ENCODE peak calls at places on chromosomes 4 and X, in four cellular contexts. A is mammary epithelial cell, G is OCI-LY7, K is suprapubic skin. L is an unnamed sample.

GRCh38 chr4:8701101-8702019 is 108.8 kb downstream of the CPZ start:
- DNase-seq in A (no peak), G (no peak), K (no peak), L (no peak)

GRCh38 chr4:77358315-77358928 is 201.4 kb downstream of the CCNG2 start:
- DNase-seq in A (peak), G (peak), K (no peak), L (no peak)

GRCh38 chr4:41611881-41612871 is 74.2 kb downstream of the LIMCH1 start:
- DNase-seq in A (peak), G (no peak), K (no peak), L (no peak)

GRCh38 chrX:76428243-76429130 is 977 bp downstream of the MAGEE1 start:
- DNase-seq in A (peak), G (no peak), K (peak), L (peak)

GRCh38 chr4:152363086-152363485 is 172.8 kb downstream of the FBXW7 start:
- DNase-seq in A (no peak), G (no peak), K (no peak), L (no peak)

GRCh38 chr4:57342406-57342805 is 232.2 kb upstream of the IGFBP7 start:
- DNase-seq in A (peak), G (no peak), K (no peak), L (no peak)

GRCh38 chr4:91099666-91100065 is 972.5 kb downstream of the CCSER1 start:
- DNase-seq in A (no peak), G (no peak), K (no peak), L (no peak)

GRCh38 chr4:159206427-159206871 is 103.6 kb downstream of the RAPGEF2 start:
- DNase-seq in A (peak), G (no peak), K (no peak), L (no peak)

GRCh38 chr4:40924096-40924792 is 174.5 kb downstream of the NSUN7 start:
- DNase-seq in A (no peak), G (peak), K (peak), L (no peak)

GRCh38 chrX:136212557-136213111 is 38.6 kb downstream of the MAP7D3 start:
- DNase-seq in A (no peak), G (no peak), K (no peak), L (no peak)
- TF ChIP-seq CTCF in A (no peak), G (no peak), K (no peak), L (no peak)

GRCh38 chrX:34332336-34332735 is 200.2 kb upstream of the FAM47A start:
- DNase-seq in A (no peak), G (no peak), K (no peak), L (no peak)
- TF ChIP-seq CTCF in A (peak), G (peak), K (no peak), L (peak)

DNA sequence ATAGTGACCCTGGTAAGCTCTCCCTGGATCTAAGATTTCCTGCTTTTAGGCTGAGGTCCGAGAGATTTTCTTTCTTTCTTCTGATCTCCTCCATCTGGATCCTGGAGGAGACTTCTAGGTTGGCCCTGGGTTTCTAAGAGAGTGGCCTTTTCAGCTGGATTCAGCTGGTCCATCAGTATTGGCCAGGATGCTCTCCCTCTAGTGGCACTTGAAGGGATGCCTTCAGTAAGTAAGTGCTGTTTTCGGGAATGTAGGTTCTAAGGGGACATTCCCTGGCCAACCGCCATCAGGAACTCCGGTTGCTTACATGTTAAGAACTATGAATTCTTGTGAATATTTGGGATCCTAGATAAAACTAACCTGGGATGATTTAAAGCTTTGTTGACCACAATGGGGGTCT is 56.9 kb downstream of the SERTM2 start:
- DNase-seq in A (peak), G (no peak), K (no peak), L (no peak)
- TF ChIP-seq CTCF in A (peak), G (peak), K (no peak), L (peak)

GRCh38 chr4:87009095-87009648 is 74.4 kb downstream of the AFF1 start:
- DNase-seq in A (no peak), G (peak), K (no peak), L (no peak)

GRCh38 chr4:87005690-87006461 is 71.1 kb downstream of the AFF1 start:
- DNase-seq in A (no peak), G (peak), K (no peak), L (no peak)

GRCh38 chr4:87007345-87008181 is 72.8 kb downstream of the AFF1 start:
- DNase-seq in A (peak), G (peak), K (peak), L (no peak)

GRCh38 chr4:87005369-87005689 is 70.5 kb downstream of the AFF1 start:
- DNase-seq in A (no peak), G (peak), K (no peak), L (no peak)

DNA sequence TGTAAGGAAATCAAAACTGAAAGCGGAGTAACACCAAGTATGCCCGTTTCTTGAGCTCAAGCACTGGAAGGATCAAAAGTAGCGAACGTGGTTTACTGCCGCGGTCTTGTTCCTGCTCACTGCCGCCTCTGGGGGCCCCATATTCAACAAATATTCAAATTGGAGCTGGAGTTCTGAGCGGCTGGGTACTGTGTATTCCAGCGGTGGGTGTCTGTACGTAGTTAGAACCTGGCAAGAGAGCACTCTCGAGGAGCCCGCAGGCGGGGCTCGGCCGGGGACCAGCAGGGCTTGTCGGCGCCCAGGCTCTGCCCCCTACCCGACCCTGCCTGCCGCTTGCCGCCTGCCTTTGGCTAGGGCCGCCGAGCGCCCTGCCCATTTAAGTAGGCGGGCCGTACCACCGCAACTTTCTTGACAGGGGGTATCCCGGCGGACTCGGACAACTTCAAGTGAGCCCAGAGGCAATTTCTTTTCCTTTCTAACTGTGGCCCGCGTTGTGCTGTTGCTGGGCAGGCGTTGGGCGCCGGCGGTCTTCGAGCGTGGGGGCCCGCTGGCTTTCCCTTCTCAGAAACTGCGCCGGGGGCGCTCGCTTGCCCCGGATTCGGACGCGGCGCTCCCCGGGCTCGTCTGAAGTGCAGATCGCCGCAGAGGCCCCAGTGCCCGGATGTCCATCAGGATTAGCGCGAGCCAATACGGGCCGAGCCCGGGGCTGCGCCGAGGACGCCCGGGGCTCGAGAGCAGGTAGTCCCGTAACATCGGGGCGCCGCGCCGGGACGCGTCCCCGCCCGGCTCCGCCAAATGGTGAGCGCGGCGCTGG is 71.9 kb downstream of the AFF1 start:
- DNase-seq in A (peak), G (peak), K (peak), L (peak)
- TF ChIP-seq CTCF in A (peak), G (peak), K (no peak), L (peak)

GRCh38 chr4:44583393-44583792 is 68.0 kb downstream of the YIPF7 start:
- DNase-seq in A (peak), G (peak), K (no peak), L (no peak)
- TF ChIP-seq CTCF in A (peak), G (peak), K (no peak), L (no peak)

GRCh38 chr4:113996599-113997177 is 17.2 kb upstream of the ARSJ start:
- DNase-seq in A (peak), G (no peak), K (no peak), L (no peak)
- TF ChIP-seq CTCF in A (no peak), G (no peak), K (no peak), L (no peak)

GRCh38 chrX:140510895-140511295 is 6.0 kb upstream of the SOX3 start:
- DNase-seq in A (no peak), G (no peak), K (no peak), L (no peak)

GRCh38 chrX:140507982-140508305 is 3.1 kb upstream of the SOX3 start:
- DNase-seq in A (no peak), G (no peak), K (no peak), L (no peak)

GRCh38 chrX:140508958-140509357 is 4.1 kb upstream of the SOX3 start:
- DNase-seq in A (no peak), G (no peak), K (no peak), L (no peak)

GRCh38 chrX:140509468-140510305 is 4.8 kb upstream of the SOX3 start:
- DNase-seq in A (no peak), G (no peak), K (no peak), L (no peak)

GRCh38 chrX:140510306-140510676 is 5.4 kb upstream of the SOX3 start:
- DNase-seq in A (no peak), G (no peak), K (no peak), L (no peak)
- TF ChIP-seq CTCF in A (no peak), G (no peak), K (no peak), L (no peak)

GRCh38 chr4:6782147-6782845 is at the start of gene KIAA0232:
- DNase-seq in A (peak), G (peak), K (peak), L (peak)
- TF ChIP-seq CTCF in A (no peak), G (no peak), K (no peak), L (no peak)